ENCODE peak calls at places on chromosomes 16 and 17, in eight cellular contexts. T is choroid plexus epithelial cell; A is dorsolateral prefrontal cortex; Z is cardiac fibroblast; E is mammary epithelial cell; C is IMR-90; O is CD8-positive, alpha-beta T cell; V is PC-9. Y is an unnamed sample.

GRCh38 chr16:28320023-28320561 is 27.8 kb downstream of the SBK1 start:
- DNase-seq in A (no peak), Z (no peak), V (no peak), C (no peak), T (no peak), E (no peak), O (no peak), Y (no peak)

GRCh38 chr16:4293181-4293716 is 20.4 kb upstream of the TFAP4 start:
- DNase-seq in C (no peak), A (no peak), Z (no peak), T (no peak), V (no peak), O (no peak), E (no peak), Y (no peak)

GRCh38 chr16:25014500-25015147 is 545 bp downstream of the ARHGAP17 start:
- DNase-seq in C (peak), A (peak), Z (peak), E (peak), T (peak), V (peak), O (peak), Y (no peak)

GRCh38 chr16:82936941-82937551 is 310.3 kb downstream of the CDH13 start:
- DNase-seq in T (peak), Z (peak), A (no peak), O (no peak), C (peak), V (no peak), E (peak), Y (no peak)

GRCh38 chr17:27939489-27940465 is 46.6 kb upstream of the LYRM9 start:
- DNase-seq in C (no peak), A (no peak), T (no peak), V (no peak), Z (no peak), E (no peak), O (no peak), Y (no peak)

GRCh38 chr16:84184775-84185174 is 2.1 kb downstream of the TAF1C start:
- DNase-seq in T (no peak), C (no peak), Z (no peak), E (no peak), O (no peak), A (no peak), V (no peak), Y (no peak)

GRCh38 chr17:14461131-14461530 is 160.2 kb downstream of the HS3ST3B1 start:
- DNase-seq in E (no peak), A (no peak), V (no peak), O (no peak), T (no peak), C (no peak), Z (no peak), Y (no peak)

GRCh38 chr17:33012522-33013033 is 20.9 kb downstream of the SPACA3 start:
- DNase-seq in A (no peak), T (peak), E (peak), Z (peak), O (no peak), V (peak), C (peak), Y (no peak)

GRCh38 chr17:15882058-15882720 is 62.7 kb upstream of the ADORA2B start:
- DNase-seq in C (no peak), O (no peak), E (no peak), T (no peak), Z (no peak), A (no peak), V (no peak), Y (peak)

GRCh38 chr17:74045608-74046007 is 157.9 kb upstream of the RPL38 start:
- DNase-seq in A (no peak), T (no peak), V (peak), O (no peak), E (no peak), Z (no peak), C (no peak), Y (no peak)

GRCh38 chr17:57115377-57115776 is 30.3 kb downstream of the AKAP1 start:
- DNase-seq in T (peak), C (no peak), A (no peak), E (no peak), O (no peak), Z (no peak), V (no peak), Y (no peak)

GRCh38 chr17:82910041-82910481 is 70.2 kb upstream of the ZNF750 start:
- DNase-seq in A (no peak), C (no peak), Z (no peak), E (no peak), V (no peak), T (no peak), O (no peak), Y (no peak)

GRCh38 chr17:68004201-68004600 is 7.9 kb upstream of the C17orf58 start:
- DNase-seq in Z (no peak), O (no peak), V (no peak), E (no peak), C (no peak), A (no peak), T (no peak), Y (no peak)

GRCh38 chr16:24367186-24367585 is 111.1 kb downstream of the CACNG3 start:
- DNase-seq in E (no peak), T (no peak), C (no peak), Z (no peak), O (no peak), A (no peak), V (no peak), Y (no peak)

GRCh38 chr17:74862108-74862901 is 2.6 kb upstream of the GRIN2C start:
- DNase-seq in O (peak), C (peak), A (peak), T (peak), V (peak), Z (peak), E (no peak), Y (peak)

GRCh38 chr16:30535106-30535776 is 583 bp upstream of the ZNF747 start:
- DNase-seq in E (no peak), T (peak), V (no peak), C (no peak), A (no peak), O (no peak), Z (no peak), Y (no peak)

GRCh38 chr16:83365166-83365565 is 442.6 kb upstream of the HSBP1 start:
- DNase-seq in Z (peak), C (peak), V (no peak), A (no peak), E (peak), T (no peak), O (no peak), Y (no peak)

GRCh38 chr17:49955157-49955556 is 13.8 kb upstream of the DLX4 start:
- DNase-seq in T (no peak), V (peak), Z (no peak), A (no peak), E (no peak), O (no peak), C (no peak), Y (no peak)

GRCh38 chr16:84446596-84447392 is 57.7 kb downstream of the MEAK7 start:
- DNase-seq in O (no peak), C (no peak), T (no peak), A (no peak), Z (peak), E (no peak), V (no peak), Y (no peak)

GRCh38 chr17:17019891-17020456 is 22.3 kb upstream of the MPRIP start:
- DNase-seq in T (no peak), C (no peak), O (no peak), A (no peak), Z (no peak), E (peak), V (peak), Y (no peak)

GRCh38 chr17:77769215-77769614 is 189.3 kb upstream of the TNRC6C start:
- DNase-seq in Z (no peak), C (peak), E (no peak), O (no peak), T (peak), V (no peak), A (no peak), Y (no peak)

GRCh38 chr17:4204676-4205075 is 59.1 kb downstream of the ANKFY1 start:
- DNase-seq in O (no peak), V (no peak), E (no peak), A (no peak), T (peak), Z (peak), C (peak), Y (no peak)

GRCh38 chr17:68782829-68783228 is 172.4 kb downstream of the ABCA8 start:
- DNase-seq in O (no peak), A (no peak), C (no peak), T (no peak), V (no peak), Z (peak), E (no peak), Y (no peak)

GRCh38 chr17:65547253-65547670 is 14.2 kb downstream of the AXIN2 start:
- DNase-seq in A (no peak), Z (peak), C (peak), O (no peak), V (no peak), E (no peak), T (no peak), Y (no peak)

GRCh38 chr17:39225974-39226683 is 384 bp upstream of the STAC2 start:
- DNase-seq in C (peak), O (peak), E (no peak), T (peak), Z (peak), V (peak), A (peak), Y (no peak)

GRCh38 chr16:15973460-15973859 is 24.0 kb downstream of the ABCC1 start:
- DNase-seq in E (no peak), Z (no peak), T (no peak), A (no peak), C (peak), O (no peak), V (no peak), Y (no peak)

GRCh38 chr17:77492446-77493237 is 351.9 kb downstream of the SEC14L1 start:
- DNase-seq in V (no peak), E (no peak), Z (no peak), O (no peak), A (peak), C (no peak), T (no peak), Y (no peak)

GRCh38 chr16:54630284-54630967 is 300.2 kb upstream of the IRX5 start:
- DNase-seq in C (no peak), A (no peak), O (no peak), Z (peak), T (peak), V (no peak), E (peak), Y (no peak)

DNA sequence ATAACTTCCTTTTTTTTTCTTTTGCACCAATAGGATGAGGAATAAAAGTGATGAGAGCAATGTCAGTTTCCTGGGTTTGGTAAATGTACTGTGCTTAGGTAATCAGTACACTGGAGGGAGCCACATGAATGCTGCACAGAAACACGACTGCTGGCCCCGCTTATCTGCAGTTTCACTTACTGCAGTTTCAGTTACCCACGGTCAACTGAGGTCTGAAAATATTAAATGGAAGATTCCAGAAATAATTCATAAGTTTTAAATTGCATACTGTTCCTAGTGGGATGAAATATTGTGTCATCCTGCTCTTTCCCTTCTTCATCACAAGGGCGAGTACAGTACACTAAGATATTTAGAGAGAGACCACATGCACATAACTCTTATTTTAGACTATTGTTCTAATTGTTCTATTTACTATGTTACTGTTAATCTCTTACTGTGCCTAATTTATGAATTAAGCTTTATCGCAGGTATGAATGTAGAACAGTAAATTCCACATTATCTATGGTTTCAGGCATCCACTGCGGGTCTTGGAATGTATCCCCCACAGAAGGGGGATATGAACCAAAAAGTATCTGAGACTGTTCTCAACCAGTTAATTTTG is 6.4 kb upstream of the LGALS3BP start:
- DNase-seq in Z (peak), A (no peak), O (peak), T (peak), V (no peak), E (no peak), C (peak), Y (no peak)
- TF ChIP-seq CTCF in Z (peak), A (peak), O (peak), T (peak), V (no peak), E (no peak), C (no peak), Y (peak)

DNA sequence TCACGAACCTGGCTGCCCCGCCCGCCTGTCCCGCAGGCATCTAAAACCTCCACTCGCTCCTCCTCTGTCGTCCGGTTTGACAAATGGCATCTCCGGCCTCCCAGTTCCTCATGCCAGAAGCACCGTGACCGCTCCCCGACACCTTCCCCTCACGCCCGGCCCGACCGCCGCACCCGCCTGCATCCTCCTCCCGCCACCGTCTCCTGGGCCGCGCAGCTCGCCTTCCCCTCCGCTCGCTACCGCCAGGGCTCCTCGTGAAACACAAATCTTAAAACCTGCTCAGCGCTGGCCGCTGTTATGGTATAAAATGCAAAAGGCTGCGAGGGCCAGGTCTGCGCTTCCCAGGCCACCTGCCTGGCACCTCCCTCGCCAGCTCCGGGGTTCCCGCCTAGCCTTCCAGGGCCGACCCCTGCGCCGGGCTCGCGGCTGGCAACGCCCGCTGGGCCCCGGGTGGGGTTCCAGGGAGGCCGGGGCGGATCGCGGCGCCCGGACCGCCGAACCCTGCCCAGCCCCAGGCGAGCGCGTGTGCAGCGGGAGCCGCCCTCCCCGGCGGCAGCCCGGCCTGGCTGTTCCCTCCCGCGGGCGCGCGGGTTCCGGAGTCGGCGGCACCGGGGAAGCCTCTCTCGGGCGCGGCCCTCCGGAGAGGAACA is 488 bp downstream of the SPSB3 start:
- DNase-seq in O (peak), E (peak), V (peak), Z (peak), C (peak), T (peak), A (no peak), Y (no peak)
- TF ChIP-seq CTCF in O (peak), E (peak), V (no peak), Z (peak), C (peak), T (peak), A (no peak), Y (no peak)

GRCh38 chr17:36609498-36609862 is 8.1 kb downstream of the MRM1 start:
- DNase-seq in V (no peak), C (no peak), O (no peak), Z (no peak), A (no peak), E (no peak), T (no peak), Y (no peak)
- TF ChIP-seq CTCF in V (no peak), C (no peak), O (no peak), Z (no peak), A (no peak), E (no peak), T (no peak), Y (no peak)

GRCh38 chr16:89383095-89384003 is 107.0 kb downstream of the ANKRD11 start:
- DNase-seq in Z (peak), V (peak), T (peak), O (peak), C (peak), A (no peak), E (peak), Y (no peak)
- TF ChIP-seq CTCF in Z (peak), V (no peak), T (peak), O (no peak), C (no peak), A (no peak), E (no peak), Y (no peak)

DNA sequence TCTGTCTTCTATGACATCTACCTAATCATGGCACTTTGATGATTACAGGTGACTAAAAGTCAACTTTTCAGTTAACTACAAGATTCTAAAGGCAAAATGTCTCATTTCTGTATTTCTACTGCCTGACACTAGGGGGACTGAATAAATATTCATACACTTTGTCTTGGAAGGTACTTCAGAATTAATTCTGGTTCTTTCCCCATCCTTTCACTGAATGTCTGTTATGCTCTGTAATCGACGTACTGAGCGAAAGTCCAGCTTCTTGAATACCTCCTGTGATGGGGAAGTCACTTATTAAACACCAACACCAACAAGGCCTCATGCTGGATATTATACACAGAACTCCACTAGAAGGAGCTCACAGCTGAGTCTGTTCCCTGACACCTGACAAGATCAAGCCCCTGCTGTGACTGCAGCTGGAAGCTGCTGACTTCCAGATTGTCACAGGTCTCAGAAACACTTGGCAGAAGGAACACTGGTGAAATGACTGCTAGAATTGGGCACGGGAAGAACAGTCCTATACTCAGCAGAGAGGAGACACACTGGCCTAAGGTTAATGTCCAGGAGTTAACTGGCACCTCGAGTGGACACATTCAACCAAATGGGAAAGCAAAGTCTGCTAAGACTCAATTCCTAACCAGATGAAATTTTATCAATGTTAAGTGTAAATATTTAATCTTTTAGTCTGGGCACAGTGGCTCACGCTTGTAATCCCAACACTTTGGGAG is 31.9 kb downstream of the CMC2 start:
- DNase-seq in C (no peak), E (no peak), A (no peak), V (no peak), O (no peak), T (peak), Z (peak), Y (no peak)
- TF ChIP-seq CTCF in C (peak), E (peak), A (no peak), V (peak), O (peak), T (peak), Z (peak), Y (peak)

DNA sequence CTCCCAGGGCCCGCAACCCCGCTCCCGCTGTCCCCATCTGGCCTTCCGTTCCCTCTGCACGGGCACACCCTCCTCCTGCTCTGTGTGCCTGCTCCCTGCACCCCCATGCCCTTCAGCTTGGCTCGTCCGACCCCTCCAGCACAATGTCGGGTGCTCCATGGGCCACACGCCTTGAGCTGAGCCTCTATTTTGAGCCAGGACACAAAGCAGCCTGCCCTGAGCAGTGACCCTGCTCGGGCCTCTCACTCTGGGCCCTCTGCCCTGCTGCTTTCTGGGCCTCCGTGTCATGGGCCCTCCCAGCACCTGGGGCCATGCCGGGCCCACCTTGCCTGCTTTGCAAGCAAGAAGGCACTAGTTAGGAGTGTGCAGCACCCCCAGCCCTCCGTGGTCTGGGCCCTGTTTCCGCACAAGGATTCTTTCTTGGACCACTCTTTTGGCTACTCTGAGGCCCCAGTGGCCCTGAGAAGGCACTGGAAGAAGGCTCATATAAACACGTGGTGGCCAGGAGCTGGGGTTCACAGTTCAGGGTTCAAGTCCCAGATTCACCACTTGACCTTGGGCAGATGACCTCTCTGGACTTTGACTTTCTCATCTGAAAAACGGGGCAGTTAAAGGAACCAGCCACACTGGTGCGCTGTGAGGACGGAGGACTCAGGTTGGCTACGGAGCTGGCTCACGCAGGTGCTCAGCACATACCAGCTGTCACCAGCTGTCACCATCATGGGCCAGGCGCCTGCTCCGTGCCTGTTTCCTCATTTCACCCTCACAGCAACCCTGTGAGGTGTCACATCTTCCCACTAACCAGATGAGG is 166.1 kb upstream of the GSE1 start:
- DNase-seq in Z (no peak), O (no peak), C (no peak), A (no peak), T (no peak), E (no peak), V (no peak), Y (no peak)
- TF ChIP-seq CTCF in Z (no peak), O (no peak), C (no peak), A (no peak), T (no peak), E (no peak), V (no peak), Y (no peak)

GRCh38 chr16:67663877-67664222 is 2.7 kb downstream of the ENKD1 start:
- DNase-seq in V (no peak), A (no peak), Z (no peak), E (no peak), T (no peak), C (no peak), O (no peak), Y (no peak)
- TF ChIP-seq CTCF in V (no peak), A (no peak), Z (no peak), E (no peak), T (no peak), C (no peak), O (no peak), Y (peak)